ENCODE peak calls at places on chromosomes 4 and X, in nine cellular contexts. V is fibroblast of lung, H is HCT116, E is colonic mucosa, P is endodermal cell, X is mesenchymal stem cell, Z is SK-N-SH, R is K562, D is PC-3. C is an unnamed sample.

GRCh38 chr4:74016068-74016467 is 17.6 kb upstream of the CXCL5 start:
- DNase-seq in V (peak; percentile 50), P (no peak), X (peak; percentile 64), R (no peak), E (no peak), Z (no peak), H (no peak), D (peak; percentile 94), C (no peak)

GRCh38 chr4:3314706-3315260 is 22.0 kb downstream of the RGS12 start:
- DNase-seq in D (no peak), Z (no peak), H (no peak), R (no peak), E (peak; percentile 10), V (no peak), P (peak; percentile 25), X (no peak), C (no peak)

GRCh38 chrX:119735467-119735866 is 22.9 kb upstream of the SOWAHD start:
- DNase-seq in R (no peak), V (no peak), Z (peak; percentile 40), D (no peak), X (no peak), E (no peak), H (no peak), P (no peak), C (no peak)

GRCh38 chrX:93695981-93696380 is 22.0 kb downstream of the FAM133A start:
- DNase-seq in Z (no peak), R (no peak), P (no peak), D (no peak), E (no peak), V (no peak), H (no peak), X (no peak), C (no peak)

GRCh38 chr4:122617597-122618593 is 3.0 kb downstream of the IL21 start:
- DNase-seq in D (no peak), P (no peak), H (no peak), R (no peak), X (no peak), Z (no peak), V (no peak), E (no peak), C (peak; percentile 15)

GRCh38 chr4:8706221-8707044 is 113.9 kb downstream of the CPZ start:
- DNase-seq in E (no peak), D (no peak), X (no peak), Z (no peak), R (no peak), H (no peak), V (no peak), P (peak; percentile 42), C (no peak)

GRCh38 chr4:88697588-88698329 is at the start of gene NAP1L5:
- DNase-seq in E (peak; percentile 63), Z (peak; percentile 76), V (peak; percentile 86), P (peak; percentile 75), D (no peak), X (peak; percentile 76), H (peak; percentile 13), R (peak; percentile 74), C (peak; percentile 72)

GRCh38 chrX:48702716-48703115 is 6.2 kb downstream of the SUV39H1 start:
- DNase-seq in Z (no peak), E (no peak), R (no peak), V (no peak), H (no peak), D (no peak), P (no peak), X (no peak), C (no peak)

DNA sequence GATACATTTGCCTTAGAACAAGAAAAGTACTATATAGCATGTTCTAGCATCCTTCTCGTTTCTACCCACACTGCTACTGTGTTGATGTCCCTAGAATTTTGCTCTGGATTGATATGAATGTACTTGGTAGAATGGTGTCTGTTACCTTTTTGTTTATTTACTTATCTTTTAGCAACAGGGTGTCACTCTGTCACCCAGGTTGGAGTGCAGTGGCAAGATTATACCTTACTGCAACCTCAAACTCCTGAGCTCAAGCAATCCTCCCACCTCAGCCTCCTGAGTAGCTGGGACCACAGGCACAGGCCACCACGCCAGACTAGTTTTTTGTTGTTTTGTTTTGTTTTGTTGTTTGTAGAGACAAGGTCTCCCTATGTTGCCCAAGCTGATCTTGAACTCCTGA is 436.2 kb downstream of the BCOR start:
- DNase-seq in V (no peak), H (no peak), E (no peak), X (no peak), P (no peak), Z (no peak), D (no peak), R (peak; percentile 19), C (no peak)
- H3K9ac ChIP-seq in V (no peak overlapping the region), H (no peak overlapping the region), E (no peak overlapping the region), X (no peak overlapping the region), P (no peak overlapping the region), Z (no peak overlapping the region), D (no peak overlapping the region), R (no peak overlapping the region), C (no peak overlapping the region)

DNA sequence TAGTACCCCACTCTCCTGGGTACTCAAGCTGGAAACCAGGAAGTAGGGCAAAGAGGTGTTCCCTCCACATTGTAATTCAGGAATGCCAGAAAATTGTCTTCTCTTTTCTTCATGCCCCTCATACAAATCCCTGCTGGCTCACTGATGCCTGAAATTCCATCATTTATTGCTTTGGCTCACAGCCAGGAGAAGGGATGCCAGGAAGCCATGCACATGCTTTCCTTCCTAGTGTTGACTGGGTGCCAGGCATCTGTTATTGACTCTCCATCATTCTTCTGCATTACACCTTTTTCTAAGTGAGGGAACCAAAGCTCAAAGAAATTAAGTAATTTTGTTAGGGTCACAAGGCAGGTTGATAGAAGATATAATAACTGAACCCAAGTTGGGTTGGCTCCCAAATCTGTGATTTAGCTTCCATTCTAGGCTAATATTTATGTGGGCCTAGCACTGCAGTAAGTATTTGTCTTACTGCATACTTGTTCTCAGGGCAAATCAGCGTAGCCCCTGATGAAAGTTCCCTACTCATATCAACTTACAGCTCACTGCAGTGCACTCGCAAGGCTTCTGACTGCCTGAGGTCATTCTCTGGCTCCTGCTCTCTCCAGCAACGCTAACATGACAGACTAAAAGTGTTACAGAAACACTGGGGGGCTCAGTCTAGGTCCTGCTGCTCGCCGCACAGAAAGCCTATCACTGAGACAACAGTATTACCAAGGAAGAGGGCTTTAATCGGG is 89.0 kb downstream of the TRAPPC11 start:
- DNase-seq in D (peak; percentile 59), X (no peak), H (no peak), E (peak; percentile 45), R (no peak), P (no peak), V (no peak), Z (peak; percentile 48), C (no peak)
- H3K9ac ChIP-seq in D (peak overlapping the region; percentile 87), X (no peak overlapping the region), H (no peak overlapping the region), E (no peak overlapping the region), R (no peak overlapping the region), P (no peak overlapping the region), V (no peak overlapping the region), Z (no peak overlapping the region), C (no peak overlapping the region)

GRCh38 chrX:71107762-71108360 is 1.3 kb upstream of the CXorf65 start:
- DNase-seq in R (peak; percentile 69), X (peak; percentile 15), V (no peak), P (no peak), Z (no peak), E (no peak), H (no peak), D (no peak), C (no peak)

GRCh38 chrX:71117358-71117757 is 1.0 kb upstream of the MED12 start:
- DNase-seq in P (no peak), R (no peak), H (no peak), V (no peak), X (no peak), Z (no peak), E (no peak), D (no peak), C (no peak)

GRCh38 chrX:71107245-71107644 is 705 bp upstream of the CXorf65 start:
- DNase-seq in H (no peak), X (no peak), E (no peak), R (no peak), Z (no peak), P (no peak), D (no peak), V (no peak), C (no peak)

GRCh38 chrX:71111141-71111843 is at the start of gene IL2RG:
- DNase-seq in E (peak; percentile 70), V (no peak), R (peak; percentile 67), P (no peak), D (peak; percentile 7), X (no peak), H (no peak), Z (no peak), C (no peak)

DNA sequence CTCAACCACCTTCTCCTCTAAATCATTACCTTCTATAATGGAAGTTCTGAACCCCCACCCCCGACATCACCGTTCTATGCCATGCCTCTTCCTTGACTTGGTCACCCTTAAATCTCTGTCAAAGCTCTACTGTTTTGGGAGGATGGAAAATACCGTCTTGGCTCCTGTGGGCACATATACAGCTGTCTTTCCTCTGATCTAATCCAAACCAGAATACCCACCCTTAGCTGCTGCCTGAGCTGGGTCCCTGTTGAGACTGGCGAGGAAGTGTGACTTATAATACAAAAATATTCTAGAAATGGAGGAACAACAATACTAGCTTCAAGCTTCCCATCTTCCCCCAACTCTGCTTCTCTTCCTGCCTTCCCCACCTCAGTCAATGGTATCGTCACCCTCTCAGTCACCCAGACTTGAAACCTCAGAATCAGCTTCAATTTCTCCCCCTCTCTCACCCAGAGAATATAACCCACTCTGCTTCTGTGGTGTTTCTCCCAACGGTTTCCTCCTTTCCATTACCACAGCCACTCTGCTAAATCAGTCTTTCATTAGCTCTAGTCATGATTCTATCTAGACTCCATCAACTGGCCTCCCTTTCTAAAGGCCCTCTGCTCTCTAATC is 583 bp upstream of the IL2RG start:
- DNase-seq in R (no peak), E (no peak), D (no peak), V (no peak), Z (no peak), H (no peak), P (no peak), X (no peak), C (no peak)
- H3K9ac ChIP-seq in R (peak overlapping the region; percentile 63), E (no peak overlapping the region), D (no peak overlapping the region), V (no peak overlapping the region), Z (no peak overlapping the region), H (no peak overlapping the region), P (no peak overlapping the region), X (no peak overlapping the region), C (no peak overlapping the region)

GRCh38 chr4:41927761-41928499 is 7.3 kb upstream of the TMEM33 start:
- DNase-seq in X (no peak), D (no peak), Z (no peak), P (no peak), H (no peak), V (no peak), E (no peak), R (no peak), C (no peak)

GRCh38 chr4:41932988-41933387 is 2.2 kb upstream of the TMEM33 start:
- DNase-seq in H (no peak), D (no peak), X (no peak), P (no peak), V (no peak), R (no peak), Z (no peak), E (no peak), C (no peak)

GRCh38 chr4:41933997-41934812 is 1.0 kb upstream of the TMEM33 start:
- DNase-seq in P (no peak), E (no peak), D (no peak), X (no peak), Z (no peak), R (peak; percentile 22), H (peak; percentile 16), V (no peak), C (no peak)

GRCh38 chr4:41934813-41935651 is at the start of gene TMEM33:
- DNase-seq in Z (peak; percentile 88), E (peak; percentile 89), H (peak; percentile 90), D (peak; percentile 85), R (peak; percentile 94), P (peak; percentile 95), V (peak; percentile 86), X (peak; percentile 85), C (peak; percentile 91)

DNA sequence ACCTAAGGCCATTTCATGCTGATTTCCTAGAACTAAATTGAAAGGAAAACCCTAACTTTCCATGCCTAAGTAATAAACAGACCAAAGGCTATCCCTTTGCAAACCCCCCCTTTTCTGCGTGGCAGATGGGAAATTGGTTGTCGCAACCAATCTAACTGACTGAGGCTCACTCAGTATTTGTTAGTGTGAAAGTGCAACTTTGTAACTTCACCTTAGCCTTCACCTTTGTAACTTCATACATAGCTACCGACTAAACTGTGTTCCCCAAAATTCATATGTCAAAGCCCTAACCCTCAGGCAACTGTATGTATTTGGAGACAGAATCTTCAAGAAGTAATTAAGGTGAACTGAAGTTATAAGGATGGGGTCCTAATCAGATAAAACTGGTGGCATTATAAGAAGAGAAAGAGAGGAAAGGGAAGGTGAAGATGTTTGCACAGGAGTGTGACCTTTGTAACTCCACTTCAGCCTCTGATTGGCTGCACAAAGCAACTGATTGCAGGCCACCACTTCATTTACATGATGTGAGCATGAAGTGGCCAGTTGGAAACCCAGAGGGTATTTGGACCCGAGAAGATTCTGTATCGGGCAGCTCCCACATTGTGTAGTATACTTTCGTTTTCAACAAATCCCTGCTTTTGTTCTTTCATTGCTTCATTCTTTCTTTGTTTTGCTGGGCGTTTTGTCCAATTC is 4.9 kb upstream of the TMEM33 start:
- DNase-seq in P (no peak), V (no peak), D (no peak), E (no peak), R (peak; percentile 10), H (no peak), X (no peak), Z (no peak), C (no peak)
- H3K9ac ChIP-seq in P (no peak overlapping the region), V (no peak overlapping the region), D (no peak overlapping the region), E (no peak overlapping the region), R (no peak overlapping the region), H (no peak overlapping the region), X (no peak overlapping the region), Z (no peak overlapping the region), C (no peak overlapping the region)